ENCODE peak calls at places on chromosomes 4 and X, in eight cellular contexts. Q is ureter, W is breast epithelium, L is ecto neural progenitor cell, A is NCI-H1694 treated with DMSO at 0.1 percent for 48 hours, S is T-helper 2 cell, E is C1 segment of cervical spinal cord, Z is iris pigment epithelial cell. I is an unnamed sample.
A peak's percentile ranks its signal among the peaks of the same experiment; 100 is the strongest.

GRCh38 chr4:25100710-25101109 is 59.5 kb downstream of the SEPSECS start:
- DNase-seq in Q (no peak), E (no peak), Z (no peak), S (no peak), L (no peak), W (no peak), A (no peak), I (no peak)

GRCh38 chrX:107672955-107673378 is 44.7 kb downstream of the PRPS1 start:
- DNase-seq in A (peak; percentile 70), Q (peak; percentile 85), E (no peak), W (peak; percentile 76), S (peak; percentile 70), L (peak; percentile 80), Z (peak; percentile 87), I (peak; percentile 16)

GRCh38 chr4:23921447-23921845 is 31.6 kb upstream of the PPARGC1A start:
- DNase-seq in Q (no peak), L (no peak), E (no peak), W (peak; percentile 26), Z (no peak), A (no peak), S (no peak), I (no peak)

GRCh38 chr4:150582881-150583286 is 933 bp downstream of the MAB21L2 start:
- DNase-seq in E (no peak), S (no peak), Q (no peak), A (no peak), W (no peak), L (peak; percentile 59), Z (peak; percentile 61), I (no peak)

GRCh38 chrX:77622233-77622632 is 163.8 kb downstream of the ATRX start:
- DNase-seq in L (no peak), E (no peak), Q (no peak), S (no peak), Z (no peak), W (no peak), A (no peak), I (no peak)

GRCh38 chr4:11507920-11508319 is 79.2 kb upstream of the HS3ST1 start:
- DNase-seq in Z (no peak), A (no peak), E (no peak), S (no peak), Q (no peak), W (no peak), L (no peak), I (no peak)

GRCh38 chrX:19747672-19748610 is 139.5 kb downstream of the SH3KBP1 start:
- DNase-seq in A (no peak), L (no peak), Q (no peak), S (peak; percentile 64), Z (no peak), W (no peak), E (no peak), I (no peak)

GRCh38 chr4:122827258-122827887 is 742 bp downstream of the FGF2 start:
- DNase-seq in E (peak; percentile 70), W (peak; percentile 20), S (no peak), Q (peak; percentile 47), Z (peak; percentile 41), A (no peak), L (peak; percentile 72), I (no peak)

GRCh38 chr4:46715468-46715867 is 193.6 kb downstream of the COX7B2 start:
- DNase-seq in Q (no peak), Z (no peak), W (no peak), A (no peak), L (no peak), E (no peak), S (no peak), I (no peak)

GRCh38 chr4:52870225-52870624 is 8.1 kb downstream of the RASL11B start:
- DNase-seq in L (no peak), Q (no peak), A (no peak), W (no peak), S (no peak), E (peak; percentile 8), Z (no peak), I (no peak)

GRCh38 chrX:103439161-103439560 is 62.8 kb downstream of the BEX3 start:
- DNase-seq in Q (no peak), Z (no peak), E (no peak), S (no peak), W (no peak), L (no peak), A (no peak), I (no peak)

GRCh38 chrX:52262195-52262546 is 77.5 kb downstream of the MAGED4 start:
- DNase-seq in S (no peak), Q (no peak), W (no peak), Z (no peak), E (no peak), A (no peak), L (no peak), I (no peak)

GRCh38 chr4:23456864-23457263 is 433.0 kb downstream of the PPARGC1A start:
- DNase-seq in E (no peak), Z (no peak), S (no peak), A (no peak), Q (no peak), L (no peak), W (no peak), I (no peak)

GRCh38 chrX:154412468-154412867 is 1.1 kb downstream of the TAFAZZIN start:
- DNase-seq in A (no peak), Z (no peak), Q (no peak), E (no peak), S (no peak), W (no peak), L (no peak), I (no peak)

GRCh38 chr4:102299708-102300107 is 45.6 kb downstream of the SLC39A8 start:
- DNase-seq in A (peak; percentile 44), L (peak; percentile 51), Q (no peak), S (no peak), E (no peak), Z (peak; percentile 60), W (no peak), I (no peak)

GRCh38 chrX:31449975-31450374 is 378.1 kb upstream of the FTHL17 start:
- DNase-seq in W (no peak), Z (peak; percentile 48), A (no peak), Q (no peak), L (no peak), E (no peak), S (no peak), I (no peak)

GRCh38 chrX:154457491-154458115 is 478 bp upstream of the PLXNA3 start:
- DNase-seq in L (no peak), A (no peak), S (peak; percentile 57), Q (no peak), W (no peak), E (peak; percentile 62), Z (no peak), I (no peak)